ENCODE peak calls at places on chromosomes 7 and 10, in nine cellular contexts. One of them, this sample, is unnamed.
A peak's percentile ranks its signal among the peaks of the same experiment; 100 is the strongest.

GRCh38 chr10:86401588-86402282 is 35.1 kb upstream of the GRID1 start:
- DNase-seq in tibial nerve: no peak
- DNase-seq in left ventricle myocardium inferior: no peak
- DNase-seq in heart left ventricle: no peak
- DNase-seq in cardiac muscle cell: peak; percentile 23
- DNase-seq in A549: peak; percentile 31
- DNase-seq in IMR-90: no peak
- DNase-seq in colonic mucosa: no peak
- DNase-seq in body of pancreas: peak; percentile 49
- DNase-seq in this sample: no peak

GRCh38 chr7:84248843-84249242 is 54.3 kb upstream of the SEMA3A start:
- DNase-seq in tibial nerve: no peak
- DNase-seq in left ventricle myocardium inferior: no peak
- DNase-seq in heart left ventricle: no peak
- DNase-seq in cardiac muscle cell: no peak
- DNase-seq in A549: no peak
- DNase-seq in IMR-90: no peak
- DNase-seq in colonic mucosa: no peak
- DNase-seq in body of pancreas: no peak
- DNase-seq in this sample: no peak

GRCh38 chr7:158771-159170 is 33.6 kb upstream of the FAM20C start:
- DNase-seq in tibial nerve: no peak
- DNase-seq in left ventricle myocardium inferior: no peak
- DNase-seq in heart left ventricle: peak; percentile 45
- DNase-seq in cardiac muscle cell: no peak
- DNase-seq in A549: no peak
- DNase-seq in IMR-90: no peak
- DNase-seq in colonic mucosa: no peak
- DNase-seq in body of pancreas: no peak
- DNase-seq in this sample: no peak

GRCh38 chr10:119521443-119522204 is 20.9 kb downstream of the RGS10 start:
- DNase-seq in tibial nerve: no peak
- DNase-seq in left ventricle myocardium inferior: no peak
- DNase-seq in heart left ventricle: no peak
- DNase-seq in cardiac muscle cell: peak; percentile 59
- DNase-seq in A549: peak; percentile 47
- DNase-seq in IMR-90: peak; percentile 92
- DNase-seq in colonic mucosa: no peak
- DNase-seq in body of pancreas: no peak
- DNase-seq in this sample: no peak

GRCh38 chr7:158995514-158995913 is 139.2 kb downstream of the DYNC2I1 start:
- DNase-seq in tibial nerve: no peak
- DNase-seq in left ventricle myocardium inferior: no peak
- DNase-seq in heart left ventricle: no peak
- DNase-seq in cardiac muscle cell: no peak
- DNase-seq in A549: no peak
- DNase-seq in IMR-90: no peak
- DNase-seq in colonic mucosa: no peak
- DNase-seq in body of pancreas: no peak
- DNase-seq in this sample: no peak

GRCh38 chr10:21161647-21162046 is 264.5 kb upstream of the NEBL start:
- DNase-seq in tibial nerve: no peak
- DNase-seq in left ventricle myocardium inferior: no peak
- DNase-seq in heart left ventricle: no peak
- DNase-seq in cardiac muscle cell: no peak
- DNase-seq in A549: no peak
- DNase-seq in IMR-90: no peak
- DNase-seq in colonic mucosa: no peak
- DNase-seq in body of pancreas: no peak
- DNase-seq in this sample: no peak

GRCh38 chr10:49360271-49361177 is 35.4 kb downstream of the DRGX start:
- DNase-seq in tibial nerve: no peak
- DNase-seq in left ventricle myocardium inferior: peak; percentile 65
- DNase-seq in heart left ventricle: peak; percentile 77
- DNase-seq in cardiac muscle cell: peak; percentile 32
- DNase-seq in A549: no peak
- DNase-seq in IMR-90: no peak
- DNase-seq in colonic mucosa: no peak
- DNase-seq in body of pancreas: no peak
- DNase-seq in this sample: peak; percentile 74

GRCh38 chr7:146027243-146027642 is 89.4 kb upstream of the CNTNAP2 start:
- DNase-seq in tibial nerve: no peak
- DNase-seq in left ventricle myocardium inferior: no peak
- DNase-seq in heart left ventricle: no peak
- DNase-seq in cardiac muscle cell: no peak
- DNase-seq in A549: no peak
- DNase-seq in IMR-90: no peak
- DNase-seq in colonic mucosa: no peak
- DNase-seq in body of pancreas: no peak
- DNase-seq in this sample: no peak

GRCh38 chr7:79620291-79620690 is 166.8 kb upstream of the MAGI2 start:
- DNase-seq in tibial nerve: no peak
- DNase-seq in left ventricle myocardium inferior: no peak
- DNase-seq in heart left ventricle: no peak
- DNase-seq in cardiac muscle cell: peak; percentile 3
- DNase-seq in A549: no peak
- DNase-seq in IMR-90: no peak
- DNase-seq in colonic mucosa: no peak
- DNase-seq in body of pancreas: no peak
- DNase-seq in this sample: no peak

GRCh38 chr10:10685566-10685965 is 332.1 kb upstream of the CELF2 start:
- DNase-seq in tibial nerve: no peak
- DNase-seq in left ventricle myocardium inferior: no peak
- DNase-seq in heart left ventricle: no peak
- DNase-seq in cardiac muscle cell: no peak
- DNase-seq in A549: no peak
- DNase-seq in IMR-90: no peak
- DNase-seq in colonic mucosa: no peak
- DNase-seq in body of pancreas: no peak
- DNase-seq in this sample: no peak

GRCh38 chr10:111116762-111117445 is 40.1 kb downstream of the ADRA2A start:
- DNase-seq in tibial nerve: no peak
- DNase-seq in left ventricle myocardium inferior: no peak
- DNase-seq in heart left ventricle: no peak
- DNase-seq in cardiac muscle cell: no peak
- DNase-seq in A549: no peak
- DNase-seq in IMR-90: no peak
- DNase-seq in colonic mucosa: peak; percentile 54
- DNase-seq in body of pancreas: no peak
- DNase-seq in this sample: no peak

GRCh38 chr7:27124979-27125689 is 5.4 kb downstream of the HOXA4 start:
- DNase-seq in tibial nerve: no peak
- DNase-seq in left ventricle myocardium inferior: no peak
- DNase-seq in heart left ventricle: no peak
- DNase-seq in cardiac muscle cell: no peak
- DNase-seq in A549: no peak
- DNase-seq in IMR-90: no peak
- DNase-seq in colonic mucosa: peak; percentile 30
- DNase-seq in body of pancreas: no peak
- DNase-seq in this sample: no peak

GRCh38 chr7:84144480-84144879 is 50.1 kb downstream of the SEMA3A start:
- DNase-seq in tibial nerve: no peak
- DNase-seq in left ventricle myocardium inferior: no peak
- DNase-seq in heart left ventricle: no peak
- DNase-seq in cardiac muscle cell: no peak
- DNase-seq in A549: peak; percentile 45
- DNase-seq in IMR-90: peak; percentile 28
- DNase-seq in colonic mucosa: no peak
- DNase-seq in body of pancreas: no peak
- DNase-seq in this sample: no peak

GRCh38 chr7:81725003-81725402 is 44.8 kb downstream of the HGF start:
- DNase-seq in tibial nerve: no peak
- DNase-seq in left ventricle myocardium inferior: no peak
- DNase-seq in heart left ventricle: no peak
- DNase-seq in cardiac muscle cell: peak; percentile 67
- DNase-seq in A549: no peak
- DNase-seq in IMR-90: peak; percentile 77
- DNase-seq in colonic mucosa: no peak
- DNase-seq in body of pancreas: no peak
- DNase-seq in this sample: no peak

GRCh38 chr10:126906704-126907422 is 1.6 kb downstream of the DOCK1 start:
- DNase-seq in tibial nerve: no peak
- DNase-seq in left ventricle myocardium inferior: no peak
- DNase-seq in heart left ventricle: no peak
- DNase-seq in cardiac muscle cell: no peak
- DNase-seq in A549: no peak
- DNase-seq in IMR-90: no peak
- DNase-seq in colonic mucosa: no peak
- DNase-seq in body of pancreas: peak; percentile 7
- DNase-seq in this sample: no peak
- H3K4me3 ChIP-seq in tibial nerve: peak overlapping the region; percentile 69
- H3K4me3 ChIP-seq in left ventricle myocardium inferior: peak overlapping the region; percentile 89
- H3K4me3 ChIP-seq in heart left ventricle: peak overlapping the region; percentile 79
- H3K4me3 ChIP-seq in cardiac muscle cell: no peak overlapping the region
- H3K4me3 ChIP-seq in A549: peak overlapping the region; percentile 87
- H3K4me3 ChIP-seq in IMR-90: peak overlapping the region; percentile 62
- H3K4me3 ChIP-seq in colonic mucosa: peak overlapping the region; percentile 79
- H3K4me3 ChIP-seq in body of pancreas: no peak overlapping the region
- H3K4me3 ChIP-seq in this sample: peak overlapping the region; percentile 99

DNA sequence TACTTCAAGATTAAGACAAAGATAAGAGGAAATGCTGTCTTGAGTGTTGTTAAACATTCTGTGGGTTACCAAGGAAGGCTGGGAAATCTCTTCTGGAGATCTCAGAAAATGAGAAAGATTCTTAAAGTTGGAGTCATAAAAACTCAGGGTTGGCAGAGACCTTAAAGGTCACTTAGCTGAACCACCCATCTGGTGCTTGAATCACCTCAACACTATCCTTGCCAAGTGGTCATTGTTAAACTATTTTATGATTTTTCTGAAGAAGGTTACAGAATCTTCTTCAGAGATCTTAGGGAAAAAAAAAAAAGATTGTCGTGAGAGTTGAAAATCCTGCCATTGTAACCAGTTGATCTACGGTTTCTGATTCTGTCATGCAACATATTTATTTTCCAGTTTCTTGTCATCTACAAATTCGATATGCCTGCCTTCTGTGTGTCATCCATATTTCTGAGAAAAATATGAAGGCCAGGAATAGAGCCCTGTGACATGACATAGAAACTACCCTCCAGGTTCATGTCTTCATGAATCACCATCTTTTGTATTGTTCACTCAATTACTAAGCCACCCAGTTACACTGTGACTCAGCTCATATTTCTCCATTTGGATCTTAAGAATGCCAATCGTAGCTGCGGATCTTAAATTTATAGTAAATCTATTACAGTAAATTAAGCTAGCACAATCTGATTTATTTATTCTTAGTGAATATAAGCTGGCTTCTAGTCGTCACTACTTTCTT is 179.3 kb downstream of the ST7 start:
- DNase-seq in tibial nerve: no peak
- DNase-seq in left ventricle myocardium inferior: no peak
- DNase-seq in heart left ventricle: no peak
- DNase-seq in cardiac muscle cell: peak; percentile 53
- DNase-seq in A549: peak; percentile 80
- DNase-seq in IMR-90: peak; percentile 92
- DNase-seq in colonic mucosa: no peak
- DNase-seq in body of pancreas: no peak
- DNase-seq in this sample: no peak
- H3K4me1 ChIP-seq in tibial nerve: no peaks in the 10 kb centered on the region
- H3K4me1 ChIP-seq in left ventricle myocardium inferior: peaks cover 22% of the 10 kb centered on the region
- H3K4me1 ChIP-seq in heart left ventricle: no peaks in the 10 kb centered on the region
- H3K4me1 ChIP-seq in cardiac muscle cell: peaks cover 13% of the 10 kb centered on the region
- H3K4me1 ChIP-seq in A549: peaks cover 57% of the 10 kb centered on the region
- H3K4me1 ChIP-seq in IMR-90: peaks cover 12% of the 10 kb centered on the region
- H3K4me1 ChIP-seq in colonic mucosa: no peaks in the 10 kb centered on the region
- H3K4me1 ChIP-seq in body of pancreas: no peaks in the 10 kb centered on the region
- H3K4me1 ChIP-seq in this sample: peaks cover 4% of the 10 kb centered on the region

GRCh38 chr10:88996927-88997326 is 6.3 kb downstream of the FAS start:
- DNase-seq in tibial nerve: no peak
- DNase-seq in left ventricle myocardium inferior: no peak
- DNase-seq in heart left ventricle: no peak
- DNase-seq in cardiac muscle cell: no peak
- DNase-seq in A549: no peak
- DNase-seq in IMR-90: no peak
- DNase-seq in colonic mucosa: no peak
- DNase-seq in body of pancreas: no peak
- DNase-seq in this sample: no peak

GRCh38 chr10:88994034-88994433 is 3.4 kb downstream of the FAS start:
- DNase-seq in tibial nerve: no peak
- DNase-seq in left ventricle myocardium inferior: no peak
- DNase-seq in heart left ventricle: no peak
- DNase-seq in cardiac muscle cell: peak; percentile 45
- DNase-seq in A549: no peak
- DNase-seq in IMR-90: peak; percentile 29
- DNase-seq in colonic mucosa: peak; percentile 16
- DNase-seq in body of pancreas: no peak
- DNase-seq in this sample: no peak

GRCh38 chr10:88991900-88992237 is 1.3 kb downstream of the FAS start:
- DNase-seq in tibial nerve: no peak
- DNase-seq in left ventricle myocardium inferior: no peak
- DNase-seq in heart left ventricle: no peak
- DNase-seq in cardiac muscle cell: no peak
- DNase-seq in A549: no peak
- DNase-seq in IMR-90: no peak
- DNase-seq in colonic mucosa: no peak
- DNase-seq in body of pancreas: no peak
- DNase-seq in this sample: no peak

GRCh38 chr10:88992945-88993537 is 2.4 kb downstream of the FAS start:
- DNase-seq in tibial nerve: no peak
- DNase-seq in left ventricle myocardium inferior: no peak
- DNase-seq in heart left ventricle: no peak
- DNase-seq in cardiac muscle cell: peak; percentile 44
- DNase-seq in A549: no peak
- DNase-seq in IMR-90: peak; percentile 54
- DNase-seq in colonic mucosa: peak; percentile 39
- DNase-seq in body of pancreas: no peak
- DNase-seq in this sample: no peak

DNA sequence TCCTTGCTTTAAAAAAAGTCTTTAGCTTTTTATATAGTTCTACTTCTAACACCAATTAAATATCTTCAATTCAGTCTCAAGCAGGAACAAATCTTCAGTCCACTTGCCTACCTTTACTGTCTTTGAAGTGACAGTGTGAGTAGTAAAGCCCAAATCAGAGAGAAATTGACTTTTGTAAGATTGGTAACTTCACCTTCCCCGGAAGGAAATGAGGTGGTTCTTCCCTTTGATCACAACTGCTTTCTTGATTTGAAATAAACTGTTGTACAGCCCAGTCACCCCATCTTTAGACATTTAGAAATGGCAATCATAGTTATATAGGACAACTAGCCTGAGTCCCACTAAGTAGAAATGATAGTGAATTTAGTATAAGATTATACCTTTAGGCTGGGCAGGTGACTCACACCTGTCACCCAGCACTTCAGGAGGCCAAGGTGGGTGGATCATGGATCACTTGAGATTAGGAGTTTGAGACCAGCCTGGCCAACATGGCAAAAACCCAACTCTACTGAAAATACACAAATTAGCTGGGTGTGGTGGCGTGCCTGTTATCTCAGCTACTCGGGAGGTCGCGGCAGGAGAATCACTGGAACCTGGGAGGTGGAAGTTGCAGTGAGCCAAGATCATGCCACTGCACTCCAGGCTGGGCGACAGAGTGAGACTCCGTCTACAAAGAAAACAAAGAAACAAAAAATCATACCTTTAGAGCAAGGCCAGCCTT is 4.7 kb downstream of the FAS start:
- DNase-seq in tibial nerve: no peak
- DNase-seq in left ventricle myocardium inferior: no peak
- DNase-seq in heart left ventricle: no peak
- DNase-seq in cardiac muscle cell: no peak
- DNase-seq in A549: no peak
- DNase-seq in IMR-90: no peak
- DNase-seq in colonic mucosa: peak; percentile 60
- DNase-seq in body of pancreas: no peak
- DNase-seq in this sample: no peak
- H3K4me3 ChIP-seq in tibial nerve: no peak overlapping the region
- H3K4me3 ChIP-seq in left ventricle myocardium inferior: no peak overlapping the region
- H3K4me3 ChIP-seq in heart left ventricle: no peak overlapping the region
- H3K4me3 ChIP-seq in cardiac muscle cell: no peak overlapping the region
- H3K4me3 ChIP-seq in A549: no peak overlapping the region
- H3K4me3 ChIP-seq in IMR-90: no peak overlapping the region
- H3K4me3 ChIP-seq in colonic mucosa: no peak overlapping the region
- H3K4me3 ChIP-seq in body of pancreas: no peak overlapping the region
- H3K4me3 ChIP-seq in this sample: no peak overlapping the region

GRCh38 chr10:124632566-124632965 is 111.6 kb downstream of the FAM53B start:
- DNase-seq in tibial nerve: no peak
- DNase-seq in left ventricle myocardium inferior: no peak
- DNase-seq in heart left ventricle: no peak
- DNase-seq in cardiac muscle cell: no peak
- DNase-seq in A549: no peak
- DNase-seq in IMR-90: no peak
- DNase-seq in colonic mucosa: no peak
- DNase-seq in body of pancreas: no peak
- DNase-seq in this sample: no peak
- H3K4me1 ChIP-seq in tibial nerve: peaks cover 3% of the 10 kb centered on the region
- H3K4me1 ChIP-seq in left ventricle myocardium inferior: peaks cover 82% of the 10 kb centered on the region
- H3K4me1 ChIP-seq in heart left ventricle: peaks cover 52% of the 10 kb centered on the region
- H3K4me1 ChIP-seq in cardiac muscle cell: no peaks in the 10 kb centered on the region
- H3K4me1 ChIP-seq in A549: peaks cover under 1% of the 10 kb centered on the region
- H3K4me1 ChIP-seq in IMR-90: no peaks in the 10 kb centered on the region
- H3K4me1 ChIP-seq in colonic mucosa: peaks cover 9% of the 10 kb centered on the region
- H3K4me1 ChIP-seq in body of pancreas: peaks cover 15% of the 10 kb centered on the region
- H3K4me1 ChIP-seq in this sample: peaks cover 13% of the 10 kb centered on the region